ENCODE peak calls at places on chromosomes 16 and 17, in eight cellular contexts. J is ovary, B is hippocampal formation, W is pancreas, K is M059J, C is heart left ventricle, R is ascending aorta, E is RWPE1. P is an unnamed sample.

GRCh38 chr16:55948230-55948629 is 73.1 kb upstream of the CES5A start:
- DNase-seq in J (no peak), B (no peak), W (no peak), K (no peak), C (no peak), R (no peak), E (no peak), P (no peak)

GRCh38 chr17:56884483-56885144 is 29.2 kb downstream of the TRIM25 start:
- DNase-seq in J (no peak), B (no peak), W (no peak), K (no peak), C (no peak), R (no peak), E (no peak), P (no peak)

GRCh38 chr17:41223821-41224220 is 2.6 kb upstream of the KRTAP9-2 start:
- DNase-seq in J (no peak), B (no peak), W (no peak), K (no peak), C (no peak), R (no peak), E (no peak), P (no peak)

GRCh38 chr17:33459078-33459940 is 166.2 kb upstream of the ASIC2 start:
- DNase-seq in J (no peak), B (no peak), W (no peak), K (no peak), C (no peak), R (no peak), E (no peak), P (no peak)

GRCh38 chr16:72986011-72986410 is 61.9 kb downstream of the ZFHX3 start:
- DNase-seq in J (peak), B (no peak), W (no peak), K (no peak), C (peak), R (peak), E (no peak), P (no peak)

GRCh38 chr17:19244796-19245195 is 7.6 kb downstream of the EPN2 start:
- DNase-seq in J (no peak), B (no peak), W (no peak), K (no peak), C (peak), R (no peak), E (no peak), P (no peak)

GRCh38 chr16:53103811-53104210 is 49.0 kb downstream of the CHD9 start:
- DNase-seq in J (no peak), B (no peak), W (no peak), K (no peak), C (no peak), R (no peak), E (no peak), P (no peak)

GRCh38 chr16:50313596-50314483 is 47.5 kb downstream of the ADCY7 start:
- DNase-seq in J (peak), B (peak), W (no peak), K (no peak), C (peak), R (peak), E (no peak), P (no peak)

GRCh38 chr17:32341857-32342602 is at the start of gene C17orf75:
- DNase-seq in J (peak), B (peak), W (peak), K (peak), C (peak), R (peak), E (peak), P (peak)

GRCh38 chr17:19570497-19571151 is 37.0 kb downstream of the SLC47A1 start:
- DNase-seq in J (no peak), B (no peak), W (peak), K (no peak), C (no peak), R (no peak), E (no peak), P (no peak)

GRCh38 chr17:320139-320538 is 32.5 kb downstream of the RPH3AL start:
- DNase-seq in J (peak), B (no peak), W (no peak), K (no peak), C (no peak), R (no peak), E (no peak), P (no peak)

GRCh38 chr17:57794841-57795240 is 49.7 kb upstream of the CCDC182 start:
- DNase-seq in J (no peak), B (no peak), W (no peak), K (no peak), C (no peak), R (no peak), E (no peak), P (no peak)

GRCh38 chr17:76369804-76370203 is 14.6 kb upstream of the SPHK1 start:
- DNase-seq in J (no peak), B (no peak), W (no peak), K (no peak), C (peak), R (no peak), E (no peak), P (no peak)

GRCh38 chr16:5451641-5452040 is 354.0 kb upstream of the EEF2KMT start:
- DNase-seq in J (no peak), B (no peak), W (no peak), K (no peak), C (no peak), R (no peak), E (no peak), P (no peak)

GRCh38 chr17:82407255-82407654 is 10.9 kb upstream of the HEXD start:
- DNase-seq in J (no peak), B (no peak), W (no peak), K (peak), C (peak), R (no peak), E (no peak), P (no peak)

GRCh38 chr16:22784690-22785214 is 29.2 kb upstream of the HS3ST2 start:
- DNase-seq in J (no peak), B (no peak), W (no peak), K (no peak), C (no peak), R (no peak), E (no peak), P (no peak)

GRCh38 chr17:79944821-79945391 is 90.8 kb downstream of the TBC1D16 start:
- DNase-seq in J (peak), B (no peak), W (no peak), K (no peak), C (peak), R (peak), E (no peak), P (no peak)

GRCh38 chr16:23801387-23801786 is 34.4 kb upstream of the PRKCB start:
- DNase-seq in J (peak), B (peak), W (peak), K (peak), C (peak), R (peak), E (peak), P (peak)

GRCh38 chr16:9072806-9073341 is 18.6 kb upstream of the HAPSTR1 start:
- DNase-seq in J (no peak), B (no peak), W (no peak), K (peak), C (no peak), R (no peak), E (peak), P (no peak)

GRCh38 chr17:35898283-35899070 is 18.3 kb upstream of the CCL5 start:
- DNase-seq in J (no peak), B (no peak), W (peak), K (peak), C (peak), R (no peak), E (no peak), P (peak)

GRCh38 chr16:86598607-86599318 is 20.4 kb downstream of the FOXL1 start:
- DNase-seq in J (no peak), B (no peak), W (no peak), K (no peak), C (no peak), R (peak), E (no peak), P (no peak)

GRCh38 chr16:71360378-71360777 is 1.9 kb downstream of the CALB2 start:
- DNase-seq in J (no peak), B (no peak), W (no peak), K (peak), C (no peak), R (no peak), E (peak), P (peak)

GRCh38 chr17:63550816-63551639 is 751 bp downstream of the DCAF7 start:
- DNase-seq in J (no peak), B (no peak), W (no peak), K (peak), C (no peak), R (no peak), E (peak), P (no peak)

GRCh38 chr17:68460096-68460495 is 2.8 kb upstream of the WIPI1 start:
- DNase-seq in J (no peak), B (no peak), W (no peak), K (no peak), C (no peak), R (no peak), E (no peak), P (no peak)

GRCh38 chr17:78294776-78295175 is 63.3 kb downstream of the TMEM235 start:
- DNase-seq in J (no peak), B (no peak), W (no peak), K (peak), C (no peak), R (no peak), E (peak), P (no peak)

GRCh38 chr17:36755586-36755985 is 154.2 kb downstream of the MRM1 start:
- DNase-seq in J (no peak), B (no peak), W (no peak), K (peak), C (no peak), R (no peak), E (no peak), P (peak)

GRCh38 chr16:72884573-72884972 is 163.4 kb downstream of the ZFHX3 start:
- DNase-seq in J (no peak), B (no peak), W (no peak), K (no peak), C (no peak), R (no peak), E (no peak), P (no peak)

GRCh38 chr16:64449511-64449910 is 672.4 kb downstream of the CDH11 start:
- DNase-seq in J (no peak), B (no peak), W (no peak), K (no peak), C (no peak), R (no peak), E (no peak), P (no peak)